ENCODE peak calls at places on chromosome 12, in nine cellular contexts. M is IMR-90, N is vagina, U is A549, S is ovary, X is K562, J is HCT116, V is gastrocnemius medialis, T is spleen. P is an unnamed sample. For H3K9me3, the result is how much of the 10 kb centered on the place peaks cover.

GRCh38 chr12:26771861-26772260 is 61.1 kb downstream of the ITPR2 start:
- DNase-seq in T (no peak), V (no peak), M (no peak), J (no peak), X (no peak), U (no peak), N (no peak), S (no peak), P (no peak)

GRCh38 chr12:64560395-64561301 is 49.6 kb upstream of the RASSF3 start:
- DNase-seq in N (no peak), U (peak), X (peak), T (no peak), S (no peak), M (peak), J (peak), V (no peak), P (no peak)

GRCh38 chr12:40310201-40310600 is 85.4 kb downstream of the LRRK2 start:
- DNase-seq in T (no peak), U (no peak), V (no peak), N (no peak), S (no peak), M (no peak), J (no peak), X (no peak), P (no peak)

GRCh38 chr12:64672925-64673409 is 62.7 kb downstream of the RASSF3 start:
- DNase-seq in U (no peak), N (no peak), J (peak), M (peak), V (no peak), S (peak), X (peak), T (no peak), P (peak)

GRCh38 chr12:76790564-76791552 is 26.9 kb downstream of the ZDHHC17 start:
- DNase-seq in U (peak), T (no peak), X (peak), S (no peak), N (no peak), M (peak), J (peak), V (no peak), P (no peak)

GRCh38 chr12:50117057-50117622 is 5.1 kb downstream of the COX14 start:
- DNase-seq in V (no peak), S (no peak), T (no peak), X (no peak), M (no peak), J (no peak), U (no peak), N (no peak), P (peak)

GRCh38 chr12:68560823-68561422 is 49.8 kb upstream of the RAP1B start:
- DNase-seq in T (no peak), X (no peak), U (no peak), N (no peak), J (no peak), M (peak), V (no peak), S (no peak), P (no peak)

GRCh38 chr12:110436231-110436630 is 13.9 kb downstream of the ARPC3 start:
- DNase-seq in T (no peak), N (no peak), U (no peak), S (no peak), J (no peak), X (no peak), V (no peak), M (peak), P (no peak)

GRCh38 chr12:38892090-38892786 is 13.2 kb downstream of the CPNE8 start:
- DNase-seq in M (no peak), N (no peak), J (no peak), S (no peak), T (no peak), U (peak), X (peak), V (no peak), P (no peak)

GRCh38 chr12:75792687-75793086 is 238.9 kb downstream of the PHLDA1 start:
- DNase-seq in U (no peak), N (no peak), X (no peak), M (peak), S (no peak), J (no peak), V (no peak), T (no peak), P (no peak)

GRCh38 chr12:98820005-98820404 is 174.9 kb downstream of the APAF1 start:
- DNase-seq in S (no peak), V (no peak), M (no peak), J (no peak), T (no peak), U (no peak), X (no peak), N (no peak), P (no peak)

GRCh38 chr12:122835693-122836026 is 403 bp downstream of the HIP1R start:
- DNase-seq in M (no peak), J (no peak), U (peak), X (peak), V (no peak), N (no peak), T (peak), S (no peak), P (peak)

GRCh38 chr12:8560986-8561385 is 20.3 kb upstream of the CLEC4E start:
- DNase-seq in U (no peak), J (no peak), X (no peak), M (no peak), T (no peak), N (no peak), S (no peak), V (no peak), P (no peak)

GRCh38 chr12:88934163-88934747 is 354.0 kb upstream of the KITLG start:
- DNase-seq in N (no peak), U (no peak), S (no peak), V (no peak), X (no peak), J (peak), M (peak), T (no peak), P (no peak)

GRCh38 chr12:25938581-25938980 is 19.9 kb upstream of the RASSF8 start:
- DNase-seq in M (no peak), J (no peak), U (no peak), T (no peak), S (no peak), V (no peak), X (no peak), N (no peak), P (no peak)

GRCh38 chr12:71671816-71672215 is 7.7 kb downstream of the THAP2 start:
- DNase-seq in J (no peak), U (no peak), T (no peak), S (no peak), X (peak), N (no peak), M (no peak), V (no peak), P (no peak)

GRCh38 chr12:53956251-53956887 is 1.7 kb downstream of the HOXC12 start:
- DNase-seq in N (no peak), J (no peak), M (no peak), T (no peak), U (no peak), X (no peak), S (no peak), V (no peak), P (no peak)

GRCh38 chr12:130008241-130008640 is 104.4 kb upstream of the TMEM132D start:
- DNase-seq in N (no peak), T (no peak), M (no peak), X (no peak), J (no peak), V (no peak), S (no peak), U (no peak), P (no peak)

GRCh38 chr12:124868252-124868965 is 4.7 kb upstream of the SCARB1 start:
- DNase-seq in X (no peak), V (no peak), J (no peak), N (no peak), T (no peak), M (no peak), S (no peak), U (no peak), P (no peak)

GRCh38 chr12:63766498-63766897 is 13.2 kb upstream of the RXYLT1 start:
- DNase-seq in M (no peak), V (no peak), X (no peak), T (no peak), S (no peak), U (no peak), N (no peak), J (no peak), P (no peak)

GRCh38 chr12:93819048-93819491 is 141.9 kb downstream of the CRADD start:
- DNase-seq in V (no peak), J (no peak), S (peak), M (peak), X (no peak), U (no peak), T (no peak), N (no peak), P (no peak)

GRCh38 chr12:579450-580110 is 83.7 kb downstream of the NINJ2 start:
- DNase-seq in J (no peak), M (no peak), T (no peak), S (no peak), V (no peak), N (no peak), X (no peak), U (no peak), P (no peak)

GRCh38 chr12:26744697-26745440 is 88.1 kb downstream of the ITPR2 start:
- DNase-seq in N (no peak), U (no peak), S (no peak), X (no peak), V (no peak), M (no peak), T (no peak), J (no peak), P (no peak)

GRCh38 chr12:65891219-65891618 is 66.9 kb downstream of the HMGA2 start:
- DNase-seq in S (no peak), X (no peak), J (no peak), V (no peak), M (peak), T (no peak), N (no peak), U (no peak), P (no peak)

GRCh38 chr12:79019672-79020071 is 155.1 kb downstream of the SYT1 start:
- DNase-seq in S (no peak), J (no peak), M (no peak), N (no peak), V (no peak), U (no peak), T (no peak), X (no peak), P (no peak)

GRCh38 chr12:30622509-30622908 is 73.2 kb downstream of the IPO8 start:
- DNase-seq in X (peak), J (no peak), M (peak), T (no peak), U (no peak), N (no peak), S (no peak), V (no peak), P (no peak)

GRCh38 chr12:57483466-57483865 is 3.8 kb upstream of the ARHGAP9 start:
- DNase-seq in J (no peak), M (peak), T (peak), N (no peak), U (no peak), S (no peak), V (no peak), X (no peak), P (no peak)

GRCh38 chr12:30796508-30796780 is 41.7 kb upstream of the CAPRIN2 start:
- DNase-seq in V (peak), M (peak), J (no peak), U (peak), S (peak), T (no peak), N (no peak), X (no peak), P (peak)

GRCh38 chr12:107748472-107748871 is 12.5 kb downstream of the PRDM4 start:
- DNase-seq in J (no peak), S (no peak), U (no peak), X (no peak), N (no peak), M (peak), T (no peak), V (no peak), P (no peak)

GRCh38 chr12:20805921-20806320 is 4.6 kb upstream of the SLCO1B3 start:
- DNase-seq in S (no peak), U (no peak), N (no peak), M (no peak), J (no peak), X (no peak), T (no peak), V (no peak), P (no peak)

GRCh38 chr12:106357549-106358409 is at the start of gene POLR3B:
- DNase-seq in J (peak), M (peak), X (peak), N (no peak), T (peak), U (peak), S (peak), V (peak), P (peak)
- TF ChIP-seq POLR2A in J (peak), M (peak), X (peak), N (peak), T (no peak), U (peak), S (peak), V (peak), P (peak)

DNA sequence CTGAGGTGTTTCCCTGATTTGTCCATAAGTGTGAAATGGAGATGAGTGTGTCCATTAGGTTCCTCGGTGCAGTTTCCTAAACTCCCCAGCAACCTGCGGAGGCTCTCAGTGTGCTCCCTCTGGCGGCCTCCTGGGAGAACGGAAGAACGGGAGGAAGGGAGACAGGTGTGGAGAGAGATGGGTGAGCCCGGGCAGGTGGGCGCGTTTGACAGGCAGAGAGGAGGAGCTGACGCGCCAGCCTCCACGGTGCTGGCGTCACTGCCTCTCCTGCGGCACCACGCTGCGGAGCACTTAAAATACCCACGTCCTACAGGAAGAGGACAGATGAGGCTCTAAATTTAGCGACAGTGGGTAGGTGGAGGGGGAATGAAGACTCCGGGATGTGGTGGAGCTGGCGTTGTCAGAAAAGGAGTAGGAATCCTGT is 26.8 kb upstream of the PEX5 start:
- DNase-seq in V (no peak), X (peak), N (no peak), J (peak), S (no peak), T (no peak), U (peak), M (no peak), P (peak)
- H3K9me3 ChIP-seq in V (under half), X (under half), N (under half), J (under half), S (under half), T (under half), U (under half), M (under half), P (under half)

GRCh38 chr12:11922361-11922760 is 148.4 kb upstream of the BCL2L14 start:
- DNase-seq in V (no peak), T (no peak), U (no peak), M (no peak), S (no peak), X (no peak), N (no peak), J (peak), P (no peak)
- TF ChIP-seq POLR2A in V (no peak), T (no peak), U (no peak), M (no peak), S (no peak), X (no peak), N (no peak), J (no peak), P (no peak)

GRCh38 chr12:133220521-133220920 is 15.2 kb downstream of the ANHX start:
- DNase-seq in X (no peak), S (no peak), M (no peak), V (no peak), N (no peak), J (no peak), U (no peak), T (no peak), P (no peak)
- H3K9me3 ChIP-seq in X (under half), S (under half), M (half or more), V (under half), N (under half), J (under half), U (half or more), T (under half), P (under half)